ENCODE peak calls at places on chromosome 13, in five cellular contexts. Z, S, O, C and D are unnamed samples.

GRCh38 chr13:109348514-109349340 is 437.7 kb downstream of the IRS2 start:
- DNase-seq in S (no peak), Z (no peak), O (no peak), C (no peak), D (no peak)

GRCh38 chr13:30818323-30818960 is 83.1 kb downstream of the ALOX5AP start:
- DNase-seq in O (no peak), Z (peak), S (no peak), C (no peak), D (no peak)

GRCh38 chr13:101618440-101619187 is 166.1 kb downstream of the ITGBL1 start:
- DNase-seq in C (no peak), O (no peak), Z (no peak), S (peak), D (no peak)

GRCh38 chr13:95269756-95270155 is 31.5 kb downstream of the ABCC4 start:
- DNase-seq in O (no peak), Z (no peak), S (no peak), C (no peak), D (no peak)

GRCh38 chr13:98289339-98289935 is 112.4 kb upstream of the RNF113B start:
- DNase-seq in S (no peak), C (no peak), Z (no peak), O (no peak), D (no peak)

GRCh38 chr13:86976521-86977324 is 694.4 kb upstream of the SLITRK5 start:
- DNase-seq in C (no peak), Z (no peak), O (no peak), S (no peak), D (no peak)

GRCh38 chr13:111289251-111289650 is 31.2 kb upstream of the TEX29 start:
- DNase-seq in C (no peak), Z (no peak), S (no peak), O (no peak), D (no peak)

GRCh38 chr13:91133941-91134772 is 213.3 kb upstream of the MIR17HG start:
- DNase-seq in O (peak), C (peak), Z (no peak), S (no peak), D (no peak)

GRCh38 chr13:36819811-36820140 is 754 bp downstream of the RFXAP start:
- DNase-seq in S (peak), O (no peak), Z (no peak), C (no peak), D (no peak)

GRCh38 chr13:112781287-112781686 is 91.4 kb downstream of the ATP11A start:
- DNase-seq in O (no peak), Z (peak), S (no peak), C (peak), D (no peak)

GRCh38 chr13:114131581-114132418 is 623 bp downstream of the RASA3 start:
- DNase-seq in S (peak), Z (peak), C (no peak), O (no peak), D (peak)

GRCh38 chr13:63481334-63481733 is 2065.7 kb upstream of the PCDH20 start:
- DNase-seq in Z (no peak), O (no peak), S (no peak), C (no peak), D (no peak)

GRCh38 chr13:46951516-46951915 is 54.7 kb upstream of the HTR2A start:
- DNase-seq in O (no peak), Z (no peak), C (no peak), S (no peak), D (no peak)

GRCh38 chr13:61107989-61108388 is 307.7 kb downstream of the PCDH20 start:
- DNase-seq in C (no peak), Z (no peak), S (no peak), O (no peak), D (no peak)

DNA sequence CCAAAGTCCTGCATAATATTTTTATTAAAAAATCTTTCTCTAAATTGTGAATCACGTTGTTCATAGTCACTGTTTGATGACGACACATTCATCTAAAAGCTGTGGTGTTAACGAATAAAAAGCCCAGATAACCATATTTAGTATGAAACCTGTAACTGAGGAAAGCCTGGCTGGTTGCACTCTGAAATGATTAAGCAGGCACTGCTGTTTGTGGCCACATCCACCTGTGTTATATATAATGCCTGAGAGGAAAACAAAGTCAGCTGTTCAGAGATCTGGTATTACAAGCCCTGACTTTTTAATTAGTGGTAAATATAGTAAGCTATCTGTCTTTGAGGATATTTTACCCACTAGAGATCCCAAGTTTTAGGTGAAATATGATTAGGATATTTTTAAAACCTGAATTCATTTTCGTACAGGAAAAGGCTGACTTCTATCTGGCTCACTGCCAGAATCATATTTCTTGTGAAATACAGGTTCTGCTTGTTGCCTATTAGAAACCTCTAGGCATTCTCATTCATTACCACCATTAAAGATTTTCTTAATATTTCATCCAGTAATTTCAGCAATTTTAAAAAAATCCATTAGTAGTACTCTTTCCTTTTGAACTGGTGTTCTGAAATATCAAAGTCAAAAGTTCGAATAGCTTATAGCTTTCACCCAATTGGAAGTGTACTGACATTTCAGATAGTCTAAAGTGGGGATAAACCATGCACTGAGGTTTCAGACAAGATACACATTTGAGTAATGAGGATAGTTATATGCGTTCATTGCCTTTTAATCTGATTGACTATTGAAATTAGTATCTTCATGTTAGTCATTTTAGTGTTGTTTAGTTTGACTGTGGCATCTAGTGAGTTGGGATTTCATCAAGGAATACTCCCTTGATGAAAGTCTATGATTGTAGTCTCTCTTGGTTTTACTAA is 79.7 kb downstream of the LMO7 start:
- DNase-seq in O (no peak), Z (no peak), C (no peak), S (no peak), D (no peak)
- H3K27ac ChIP-seq in O (no peak), Z (no peak), C (no peak), S (no peak), D (no peak)

GRCh38 chr13:39531646-39532045 is 71.3 kb downstream of the LHFPL6 start:
- DNase-seq in C (no peak), S (no peak), Z (no peak), O (no peak), D (no peak)
- H3K27ac ChIP-seq in C (no peak), S (no peak), Z (no peak), O (no peak), D (peak)

GRCh38 chr13:26964278-26965057 is 203.9 kb upstream of the GPR12 start:
- DNase-seq in S (no peak), O (no peak), Z (no peak), C (no peak), D (no peak)
- H3K27ac ChIP-seq in S (no peak), O (peak), Z (no peak), C (peak), D (peak)

DNA sequence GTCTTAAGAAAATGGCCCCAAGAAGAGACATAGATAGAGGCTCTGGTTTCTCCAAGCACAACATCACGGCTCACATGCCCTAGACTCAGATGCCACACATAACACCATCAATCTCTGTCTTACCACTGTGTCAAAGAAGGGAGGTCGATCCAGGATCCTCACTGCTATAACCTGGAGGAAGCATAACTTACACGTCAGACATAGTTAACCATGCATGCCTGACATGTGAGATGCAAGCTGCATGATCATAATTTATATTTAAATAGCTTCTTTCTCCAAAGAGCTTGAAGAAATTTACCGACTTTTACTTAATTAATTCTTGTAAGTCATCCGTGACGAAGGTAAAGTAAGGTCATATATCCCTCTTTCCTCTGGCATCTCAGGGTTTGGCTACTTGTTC is 205.8 kb downstream of the LHFPL6 start:
- DNase-seq in O (no peak), S (no peak), Z (no peak), C (no peak), D (no peak)
- H3K27ac ChIP-seq in O (peak), S (no peak), Z (peak), C (peak), D (peak)

DNA sequence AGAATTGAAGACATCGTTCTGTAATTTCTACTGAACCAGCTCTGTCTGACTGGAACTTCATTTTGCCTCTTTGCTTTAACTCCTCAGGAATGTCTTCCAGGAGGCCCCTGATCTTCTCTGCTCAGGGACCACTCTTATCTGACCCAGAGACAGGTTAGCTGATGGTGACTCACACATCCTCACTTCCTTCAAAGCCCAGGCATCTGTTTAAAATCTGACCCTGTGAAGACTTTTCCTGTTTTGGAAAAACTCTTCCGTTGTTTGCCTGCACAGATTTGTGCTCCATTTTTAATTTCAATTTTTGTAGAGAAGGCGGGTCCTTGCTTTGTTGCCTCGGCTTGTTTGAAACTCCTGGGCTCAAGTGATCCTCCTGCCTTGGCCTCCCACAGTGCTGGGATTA is 1.6 kb downstream of the ARL11 start:
- DNase-seq in Z (no peak), S (no peak), O (no peak), C (no peak), D (no peak)
- H3K27ac ChIP-seq in Z (no peak), S (no peak), O (no peak), C (peak), D (peak)